ENCODE peak calls at places on chromosomes 3 and 15, in seven cellular contexts. Y is IMR-90, A is colonic mucosa, K is astrocyte, O is kidney, Q is neuronal stem cell, G is GM23248. I is an unnamed sample.

GRCh38 chr3:136211547-136211946 is 15.4 kb upstream of the MSL2 start:
- DNase-seq in Y (no peak), A (no peak), K (no peak), O (no peak), Q (no peak), G (no peak), I (no peak)

GRCh38 chr15:80804970-80805495 is 25.9 kb downstream of the CEMIP start:
- DNase-seq in Y (no peak), A (peak; percentile 38), K (no peak), O (no peak), Q (no peak), G (no peak), I (no peak)

GRCh38 chr3:72295974-72296450 is 511.1 kb upstream of the PROK2 start:
- DNase-seq in Y (no peak), A (no peak), K (no peak), O (no peak), Q (no peak), G (no peak), I (no peak)

GRCh38 chr3:125591116-125591755 is 4.1 kb downstream of the OSBPL11 start:
- DNase-seq in Y (peak; percentile 11), A (no peak), K (no peak), O (no peak), Q (no peak), G (peak; percentile 44), I (no peak)

GRCh38 chr3:144636833-144637232 is 665.2 kb downstream of the DIPK2A start:
- DNase-seq in Y (no peak), A (no peak), K (no peak), O (no peak), Q (no peak), G (peak; percentile 11), I (no peak)

GRCh38 chr3:17175187-17175839 is 290.6 kb downstream of the PLCL2 start:
- DNase-seq in Y (peak; percentile 80), A (no peak), K (peak; percentile 87), O (no peak), Q (no peak), G (peak; percentile 79), I (no peak)

GRCh38 chr15:98330258-98330657 is 318.1 kb upstream of the IGF1R start:
- DNase-seq in Y (no peak), A (no peak), K (no peak), O (no peak), Q (no peak), G (no peak), I (no peak)

GRCh38 chr3:141894524-141895176 is 18.2 kb downstream of the ATP1B3 start:
- DNase-seq in Y (peak; percentile 92), A (no peak), K (peak; percentile 70), O (no peak), Q (no peak), G (peak; percentile 90), I (no peak)

GRCh38 chr15:64842099-64842940 is 605 bp downstream of the PLEKHO2 start:
- DNase-seq in Y (peak; percentile 24), A (no peak), K (no peak), O (no peak), Q (no peak), G (peak; percentile 58), I (peak; percentile 65)

GRCh38 chr3:105353485-105354161 is 13.1 kb upstream of the ALCAM start:
- DNase-seq in Y (peak; percentile 64), A (no peak), K (peak; percentile 67), O (peak; percentile 59), Q (no peak), G (no peak), I (no peak)

GRCh38 chr3:105352976-105353375 is 13.7 kb upstream of the ALCAM start:
- DNase-seq in Y (peak; percentile 58), A (no peak), K (no peak), O (no peak), Q (no peak), G (no peak), I (no peak)

GRCh38 chr3:105356988-105357387 is 9.7 kb upstream of the ALCAM start:
- DNase-seq in Y (no peak), A (no peak), K (no peak), O (no peak), Q (no peak), G (no peak), I (peak; percentile 10)

GRCh38 chr3:105354429-105354828 is 12.3 kb upstream of the ALCAM start:
- DNase-seq in Y (no peak), A (no peak), K (no peak), O (no peak), Q (no peak), G (peak; percentile 34), I (no peak)

GRCh38 chr3:105355355-105356063 is 11.2 kb upstream of the ALCAM start:
- DNase-seq in Y (peak; percentile 74), A (no peak), K (peak; percentile 51), O (no peak), Q (no peak), G (peak; percentile 61), I (no peak)
- H3K4me1 ChIP-seq in Y (peaks cover 22% of the 10 kb centered on the region), A (no peaks in the 10 kb centered on the region), K (peaks cover 41% of the 10 kb centered on the region), O (no peaks in the 10 kb centered on the region), Q (peaks cover 3% of the 10 kb centered on the region), G (peaks cover 74% of the 10 kb centered on the region), I (no peaks in the 10 kb centered on the region)

GRCh38 chr3:13292371-13292770 is 127.8 kb downstream of the NUP210 start:
- DNase-seq in Y (no peak), A (no peak), K (no peak), O (no peak), Q (no peak), G (no peak), I (no peak)
- H3K9ac ChIP-seq in Y (no peak overlapping the region), A (no peak overlapping the region), K (no peak overlapping the region), O (no peak overlapping the region), Q (no peak overlapping the region), G (no peak overlapping the region), I (no peak overlapping the region)

GRCh38 chr3:52527039-52527731 is 6.5 kb downstream of the NT5DC2 start:
- DNase-seq in Y (no peak), A (no peak), K (no peak), O (peak; percentile 55), Q (no peak), G (no peak), I (no peak)

GRCh38 chr3:52524752-52525661 is 8.7 kb downstream of the NT5DC2 start:
- DNase-seq in Y (no peak), A (no peak), K (no peak), O (peak; percentile 90), Q (no peak), G (no peak), I (no peak)

GRCh38 chr3:52526151-52526561 is 7.5 kb downstream of the NT5DC2 start:
- DNase-seq in Y (no peak), A (no peak), K (no peak), O (peak; percentile 87), Q (no peak), G (no peak), I (no peak)

GRCh38 chr3:52524258-52524751 is 9.4 kb downstream of the NT5DC2 start:
- DNase-seq in Y (no peak), A (no peak), K (no peak), O (peak; percentile 74), Q (no peak), G (no peak), I (no peak)

GRCh38 chr3:52525666-52526065 is 8.0 kb downstream of the NT5DC2 start:
- DNase-seq in Y (no peak), A (no peak), K (no peak), O (peak; percentile 70), Q (no peak), G (no peak), I (no peak)
- H3K4me1 ChIP-seq in Y (peaks cover 10% of the 10 kb centered on the region), A (no peaks in the 10 kb centered on the region), K (peaks cover 9% of the 10 kb centered on the region), O (peaks cover 5% of the 10 kb centered on the region), Q (peaks cover 9% of the 10 kb centered on the region), G (peaks cover 8% of the 10 kb centered on the region), I (no peaks in the 10 kb centered on the region)

DNA sequence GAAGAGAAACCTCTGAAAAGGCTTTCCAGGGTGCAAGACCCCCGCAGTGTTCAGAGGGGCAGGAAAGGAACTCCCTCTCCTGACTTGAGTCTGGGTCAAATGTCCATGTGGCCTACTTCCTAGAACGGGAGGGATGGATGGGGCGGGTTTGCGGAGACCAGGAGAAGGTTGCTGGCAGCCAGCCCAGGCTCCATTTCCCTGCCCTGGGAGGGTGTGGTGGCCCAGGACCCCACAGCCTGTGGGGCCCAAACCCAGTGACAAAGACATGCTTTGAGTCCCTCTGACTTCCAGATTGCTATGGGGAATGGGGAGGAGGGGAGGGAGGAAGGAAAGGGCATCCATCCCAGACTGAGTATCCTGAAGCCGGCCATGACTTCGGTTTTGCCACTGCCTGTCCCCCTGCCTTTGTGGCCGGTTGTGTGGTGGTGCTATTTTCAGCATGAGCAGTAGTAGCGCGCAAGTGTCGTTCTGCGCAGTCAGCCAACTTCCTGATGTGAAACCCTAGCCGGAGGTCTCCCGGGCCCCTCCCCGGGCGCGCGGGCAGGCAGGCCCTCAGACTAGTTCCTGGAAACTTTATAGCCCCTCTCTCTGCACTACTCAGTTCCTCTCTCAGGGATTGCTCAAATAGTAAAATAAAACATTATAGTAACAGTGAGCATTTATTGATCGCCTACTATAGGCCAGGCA is 24.4 kb downstream of the MAGEF1 start:
- DNase-seq in Y (no peak), A (peak; percentile 49), K (no peak), O (no peak), Q (no peak), G (no peak), I (no peak)
- H3K9ac ChIP-seq in Y (no peak overlapping the region), A (no peak overlapping the region), K (no peak overlapping the region), O (no peak overlapping the region), Q (peak overlapping the region; percentile 26), G (no peak overlapping the region), I (no peak overlapping the region)

DNA sequence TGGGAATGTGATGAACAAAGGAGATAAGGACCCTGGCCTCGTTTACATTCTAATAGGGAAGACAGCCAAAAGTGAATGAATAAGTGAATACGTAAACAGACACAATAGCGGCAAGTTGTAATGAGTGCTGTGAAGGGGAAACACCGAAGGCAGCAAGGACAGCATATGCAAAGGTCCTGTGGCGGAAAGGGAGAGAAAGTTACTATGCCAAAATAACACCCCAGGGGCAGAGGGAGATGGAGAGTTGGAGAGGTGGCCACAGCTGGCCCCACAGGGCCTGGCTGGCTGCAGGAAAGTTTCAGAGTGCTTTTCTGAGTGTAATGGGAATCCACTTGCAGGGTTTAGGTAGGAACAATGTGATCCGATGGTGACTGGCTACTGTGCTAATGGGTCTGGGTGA is 91.9 kb downstream of the SLCO3A1 start:
- DNase-seq in Y (no peak), A (no peak), K (no peak), O (no peak), Q (no peak), G (no peak), I (no peak)
- H3K4me1 ChIP-seq in Y (peaks cover 14% of the 10 kb centered on the region), A (peaks cover 27% of the 10 kb centered on the region), K (peaks cover 10% of the 10 kb centered on the region), O (peaks cover 34% of the 10 kb centered on the region), Q (peaks cover 37% of the 10 kb centered on the region), G (peaks cover 18% of the 10 kb centered on the region), I (peaks cover 44% of the 10 kb centered on the region)

GRCh38 chr3:119239421-119239820 is 1.3 kb downstream of the B4GALT4 start:
- DNase-seq in Y (no peak), A (no peak), K (no peak), O (no peak), Q (no peak), G (peak; percentile 39), I (peak; percentile 59)
- H3K9ac ChIP-seq in Y (peak overlapping the region; percentile 95), A (peak overlapping the region; percentile 98), K (peak overlapping the region; percentile 88), O (peak overlapping the region; percentile 6), Q (no peak overlapping the region), G (peak overlapping the region; percentile 90), I (peak overlapping the region; percentile 88)

DNA sequence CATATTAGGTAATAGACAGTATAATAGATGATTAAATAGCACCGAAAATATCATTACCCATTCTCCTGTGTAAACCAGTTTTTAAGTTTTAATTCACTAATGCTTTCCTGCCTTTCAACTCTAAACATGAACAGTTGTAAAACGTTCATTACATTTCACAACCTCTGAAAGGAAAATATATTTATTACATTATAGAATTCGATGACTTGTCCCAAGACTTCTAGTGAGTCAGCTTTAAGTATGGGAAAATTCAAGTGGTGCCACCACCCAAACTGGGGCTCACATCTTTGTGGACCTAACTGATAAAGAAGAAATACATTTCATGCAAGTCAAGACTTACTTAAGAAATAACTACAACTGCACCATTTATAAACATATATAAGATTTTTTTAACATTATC is 2.0 kb downstream of the TRIM59 start:
- DNase-seq in Y (peak; percentile 52), A (no peak), K (peak; percentile 36), O (no peak), Q (no peak), G (peak; percentile 77), I (no peak)
- H3K4me1 ChIP-seq in Y (peaks cover 10% of the 10 kb centered on the region), A (no peaks in the 10 kb centered on the region), K (peaks cover 14% of the 10 kb centered on the region), O (no peaks in the 10 kb centered on the region), Q (peaks cover 8% of the 10 kb centered on the region), G (peaks cover 37% of the 10 kb centered on the region), I (peaks cover 21% of the 10 kb centered on the region)

I was measured in Karpas-422.